ENCODE peak calls at places on chromosomes 16 and 17, in seven cellular contexts. M is fibroblast of the aortic adventitia; V is SK-N-SH; D is CD8-positive, alpha-beta T cell; F is ureter; N is NCI-H69; J is thoracic aorta. S is an unnamed sample.

GRCh38 chr16:8673611-8674412 is 605 bp upstream of the ABAT start:
- DNase-seq in D (no peak), J (no peak), F (peak), V (no peak), N (no peak), M (peak), S (no peak)

GRCh38 chr16:88570691-88571092 is 489 bp downstream of the ZC3H18 start:
- DNase-seq in M (no peak), N (peak), D (peak), V (no peak), F (no peak), J (no peak), S (no peak)

GRCh38 chr16:89646270-89646669 is 11.2 kb downstream of the CHMP1A start:
- DNase-seq in N (no peak), F (no peak), V (no peak), D (no peak), J (no peak), M (no peak), S (no peak)

GRCh38 chr17:2634361-2634960 is 41.0 kb downstream of the PAFAH1B1 start:
- DNase-seq in F (no peak), V (no peak), J (no peak), D (no peak), M (no peak), N (peak), S (no peak)

GRCh38 chr16:75385507-75386152 is 47.7 kb downstream of the CFDP1 start:
- DNase-seq in D (peak), J (no peak), M (peak), F (no peak), V (peak), N (peak), S (no peak)

GRCh38 chr17:61565213-61565612 is 25.8 kb downstream of the NACA2 start:
- DNase-seq in F (no peak), J (no peak), D (no peak), M (no peak), N (peak), V (no peak), S (no peak)

GRCh38 chr16:2704166-2704982 is 15.7 kb downstream of the PRSS27 start:
- DNase-seq in V (no peak), D (no peak), M (no peak), N (no peak), J (no peak), F (no peak), S (no peak)

GRCh38 chr17:73343168-73343634 is 31.4 kb upstream of the CDC42EP4 start:
- DNase-seq in N (peak), J (no peak), D (no peak), V (peak), F (peak), M (peak), S (peak)

GRCh38 chr16:78447164-78447563 is 347.7 kb downstream of the WWOX start:
- DNase-seq in V (no peak), D (no peak), N (no peak), M (no peak), J (no peak), F (no peak), S (no peak)

GRCh38 chr16:6335072-6335471 is 997.6 kb upstream of the RBFOX1 start:
- DNase-seq in N (no peak), F (no peak), V (peak), J (no peak), M (no peak), D (no peak), S (no peak)

GRCh38 chr16:10090816-10091215 is 91.4 kb downstream of the GRIN2A start:
- DNase-seq in F (no peak), N (no peak), M (peak), J (no peak), D (no peak), V (no peak), S (no peak)

GRCh38 chr17:81895400-81895799 is 3.9 kb downstream of the ANAPC11 start:
- DNase-seq in F (no peak), N (no peak), V (no peak), M (no peak), J (no peak), D (no peak), S (no peak)

GRCh38 chr16:58025351-58026138 is at the start of gene MMP15:
- DNase-seq in J (no peak), N (peak), M (peak), F (peak), V (peak), D (peak), S (peak)

GRCh38 chr16:29986231-29986630 is 9.2 kb downstream of the HIRIP3 start:
- DNase-seq in M (no peak), N (no peak), F (no peak), V (no peak), D (no peak), J (no peak), S (no peak)

GRCh38 chr17:33560165-33560564 is 267.1 kb upstream of the ASIC2 start:
- DNase-seq in M (peak), J (no peak), F (no peak), N (no peak), V (no peak), D (no peak), S (no peak)

GRCh38 chr16:76278976-76279375 is 1.8 kb downstream of the CNTNAP4 start:
- DNase-seq in D (no peak), N (peak), V (peak), J (no peak), F (no peak), M (peak), S (no peak)

GRCh38 chr16:3819741-3820724 is 60.5 kb downstream of the CREBBP start:
- DNase-seq in F (no peak), N (peak), M (peak), D (no peak), J (no peak), V (peak), S (no peak)

GRCh38 chr17:65666869-65667268 is 105.4 kb upstream of the AXIN2 start:
- DNase-seq in N (no peak), V (no peak), J (no peak), D (no peak), M (peak), F (no peak), S (no peak)

GRCh38 chr17:17824119-17824779 is 12.5 kb downstream of the SREBF1 start:
- DNase-seq in F (no peak), M (no peak), V (peak), J (no peak), N (peak), D (no peak), S (no peak)

GRCh38 chr17:36544049-36544319 is 735 bp upstream of the GGNBP2 start:
- DNase-seq in V (no peak), N (peak), D (no peak), F (peak), J (no peak), M (peak), S (peak)

GRCh38 chr17:80453126-80453979 is 23.1 kb downstream of the NPTX1 start:
- DNase-seq in M (no peak), V (peak), J (no peak), D (no peak), F (no peak), N (peak), S (no peak)

GRCh38 chr17:49434821-49435581 is 20.3 kb upstream of the PHB1 start:
- DNase-seq in M (peak), J (no peak), F (no peak), N (peak), D (peak), V (peak), S (no peak)

GRCh38 chr17:44733753-44734152 is 25.0 kb upstream of the ADAM11 start:
- DNase-seq in J (no peak), M (no peak), D (no peak), F (no peak), N (peak), V (no peak), S (no peak)

GRCh38 chr16:51818342-51818944 is 667.4 kb upstream of the SALL1 start:
- DNase-seq in J (no peak), M (peak), N (peak), V (peak), F (peak), D (no peak), S (no peak)

GRCh38 chr16:12211870-12212690 is 235.5 kb downstream of the SNX29 start:
- DNase-seq in D (no peak), J (no peak), F (no peak), V (no peak), M (no peak), N (no peak), S (no peak)

GRCh38 chr16:89392881-89393730 is 97.3 kb downstream of the ANKRD11 start:
- DNase-seq in N (no peak), D (no peak), F (no peak), V (no peak), J (no peak), M (no peak), S (no peak)

GRCh38 chr16:47858333-47859067 is 297.3 kb downstream of the ABCC12 start:
- DNase-seq in N (no peak), D (no peak), F (no peak), M (no peak), V (no peak), J (no peak), S (no peak)

GRCh38 chr17:9179602-9180001 is 158.3 kb downstream of the NTN1 start:
- DNase-seq in D (no peak), J (no peak), V (no peak), F (no peak), N (no peak), M (no peak), S (no peak)

GRCh38 chr16:71341881-71342280 is 16.6 kb upstream of the CALB2 start:
- DNase-seq in M (no peak), N (no peak), V (no peak), F (no peak), J (no peak), D (no peak), S (no peak)

GRCh38 chr16:31033709-31034492 is 543 bp downstream of the STX4 start:
- DNase-seq in D (peak), N (peak), J (peak), M (peak), V (peak), F (peak), S (peak)

GRCh38 chr16:68235882-68236803 is at the start of gene ESRP2:
- DNase-seq in M (no peak), D (peak), J (no peak), F (peak), N (peak), V (peak), S (no peak)

GRCh38 chr16:592518-593306 is 2.8 kb downstream of the RAB40C start:
- DNase-seq in V (no peak), M (peak), J (no peak), N (peak), D (no peak), F (peak), S (no peak)

GRCh38 chr17:32174889-32175288 is 32.6 kb downstream of the RHOT1 start:
- DNase-seq in F (no peak), V (no peak), N (peak), D (no peak), J (no peak), M (no peak), S (no peak)

GRCh38 chr17:77508047-77508715 is 367.4 kb downstream of the SEC14L1 start:
- DNase-seq in M (no peak), N (no peak), J (no peak), D (no peak), F (no peak), V (no peak), S (peak)

GRCh38 chr17:38879878-38880727 is 10.2 kb downstream of the LASP1 start:
- DNase-seq in F (no peak), M (peak), N (peak), V (no peak), J (no peak), D (no peak), S (peak)